ENCODE peak calls at places on chromosome 9, in eight cellular contexts. S is neural progenitor cell; N is CD4-positive, alpha-beta T cell; H is tibial nerve; D is GM20000; W is fibroblast of lung; F is ovary; L is CD8-positive, alpha-beta T cell. Y is an unnamed sample.

GRCh38 chr9:121294866-121295661 is 27.1 kb downstream of the GSN start:
- DNase-seq in L (no peak), W (no peak), N (no peak), H (peak; percentile 70), S (no peak), D (no peak), F (peak; percentile 75), Y (no peak)

GRCh38 chr9:135608294-135608998 is 30.9 kb downstream of the GLT6D1 start:
- DNase-seq in W (no peak), F (no peak), N (no peak), L (no peak), D (no peak), S (no peak), H (no peak), Y (peak; percentile 53)

GRCh38 chr9:127344373-127344995 is 52.5 kb upstream of the SLC2A8 start:
- DNase-seq in L (no peak), S (no peak), N (no peak), D (no peak), W (peak; percentile 47), F (no peak), H (no peak), Y (peak; percentile 29)

GRCh38 chr9:630817-631216 is 210.7 kb upstream of the DMRT1 start:
- DNase-seq in F (no peak), H (no peak), S (no peak), W (no peak), N (no peak), D (no peak), L (no peak), Y (no peak)

GRCh38 chr9:134396258-134396742 is 70.0 kb downstream of the RXRA start:
- DNase-seq in L (no peak), W (no peak), S (no peak), H (no peak), D (peak; percentile 70), N (peak; percentile 22), F (no peak), Y (no peak)

GRCh38 chr9:113772121-113772885 is 103.8 kb upstream of the ZNF618 start:
- DNase-seq in N (no peak), H (peak; percentile 25), S (no peak), W (peak; percentile 75), D (no peak), F (no peak), L (no peak), Y (no peak)

GRCh38 chr9:7171461-7171860 is 413.7 kb downstream of the KDM4C start:
- DNase-seq in N (no peak), H (no peak), L (no peak), D (no peak), S (no peak), W (no peak), F (no peak), Y (no peak)

GRCh38 chr9:111621895-111622480 is 9.1 kb upstream of the DNAJC25 start:
- DNase-seq in S (peak; percentile 19), L (peak; percentile 14), F (no peak), D (peak; percentile 68), W (peak; percentile 20), N (no peak), H (peak; percentile 47), Y (no peak)

GRCh38 chr9:121736964-121737462 is 85.6 kb downstream of the DAB2IP start:
- DNase-seq in S (peak; percentile 45), W (no peak), H (peak; percentile 45), N (no peak), D (no peak), F (no peak), L (no peak), Y (no peak)

GRCh38 chr9:79868532-79869189 is 296.9 kb downstream of the TLE4 start:
- DNase-seq in W (no peak), N (no peak), L (no peak), S (no peak), H (no peak), D (no peak), F (no peak), Y (no peak)

GRCh38 chr9:137454145-137454505 is 5.0 kb downstream of the NSMF start:
- DNase-seq in F (peak; percentile 49), D (peak; percentile 81), S (peak; percentile 85), L (no peak), H (no peak), N (peak; percentile 27), W (no peak), Y (no peak)

GRCh38 chr9:109331353-109331752 is 10.5 kb upstream of the EPB41L4B start:
- DNase-seq in L (no peak), W (peak; percentile 42), H (no peak), F (peak; percentile 57), D (no peak), N (no peak), S (no peak), Y (no peak)

GRCh38 chr9:133714606-133715294 is 23.4 kb downstream of the SARDH start:
- DNase-seq in F (peak; percentile 88), W (peak; percentile 82), N (no peak), D (no peak), S (no peak), L (no peak), H (peak; percentile 17), Y (no peak)

GRCh38 chr9:78325343-78325742 is 28.4 kb downstream of the PSAT1 start:
- DNase-seq in S (no peak), L (no peak), D (no peak), F (peak; percentile 54), N (no peak), H (no peak), W (peak; percentile 55), Y (no peak)

GRCh38 chr9:73269430-73270101 is 117.9 kb downstream of the ANXA1 start:
- DNase-seq in D (peak; percentile 1), H (no peak), N (no peak), W (peak; percentile 39), S (peak; percentile 30), F (no peak), L (no peak), Y (no peak)

GRCh38 chr9:113657765-113658564 is 194.4 kb downstream of the RGS3 start:
- DNase-seq in L (peak; percentile 61), S (peak; percentile 90), W (peak; percentile 70), F (peak; percentile 75), D (peak; percentile 84), H (peak; percentile 89), N (peak; percentile 76), Y (peak; percentile 87)

GRCh38 chr9:133188006-133188842 is 20.8 kb downstream of the OBP2B start:
- DNase-seq in N (no peak), S (peak; percentile 61), L (no peak), H (no peak), F (no peak), W (no peak), D (peak; percentile 33), Y (no peak)

DNA sequence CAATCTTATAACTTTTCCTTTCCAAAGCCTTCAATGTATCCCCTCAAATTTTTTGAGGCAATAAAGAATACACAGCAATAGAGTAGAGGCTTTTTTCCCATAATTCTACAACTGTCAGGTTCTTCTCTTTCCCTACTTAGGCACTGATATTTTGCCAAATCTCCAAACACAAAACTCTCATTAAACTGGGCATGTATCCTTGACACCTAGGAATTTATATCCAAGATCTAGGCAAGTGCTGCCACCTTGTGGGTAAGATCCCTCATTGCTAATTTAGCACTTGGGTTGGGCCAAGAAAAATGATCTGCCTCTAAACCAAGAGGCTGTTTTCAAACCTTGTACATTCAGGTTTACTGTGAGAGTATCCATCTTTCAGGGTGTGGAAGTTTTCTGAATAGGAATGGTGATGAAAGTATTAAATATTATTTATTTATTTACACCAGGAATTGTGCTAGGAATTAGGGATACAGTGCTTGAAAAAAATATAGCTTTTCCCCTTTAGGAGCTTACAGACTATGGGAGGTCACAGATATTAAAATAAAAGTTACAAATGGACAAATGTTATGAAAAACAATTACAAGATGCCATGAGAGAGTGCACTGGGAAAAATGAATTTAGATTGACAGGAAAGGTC is 17.6 kb downstream of the TSTD2 start:
- DNase-seq in W (peak; percentile 49), S (peak; percentile 72), F (peak; percentile 42), D (peak; percentile 59), N (peak; percentile 44), H (peak; percentile 88), L (peak; percentile 39), Y (no peak)
- TF ChIP-seq CTCF in W (peak; percentile 82), S (peak; percentile 91), F (peak; percentile 88), D (peak; percentile 24), N (peak; percentile 83), H (peak; percentile 78), L (peak; percentile 97), Y (peak; percentile 91)

DNA sequence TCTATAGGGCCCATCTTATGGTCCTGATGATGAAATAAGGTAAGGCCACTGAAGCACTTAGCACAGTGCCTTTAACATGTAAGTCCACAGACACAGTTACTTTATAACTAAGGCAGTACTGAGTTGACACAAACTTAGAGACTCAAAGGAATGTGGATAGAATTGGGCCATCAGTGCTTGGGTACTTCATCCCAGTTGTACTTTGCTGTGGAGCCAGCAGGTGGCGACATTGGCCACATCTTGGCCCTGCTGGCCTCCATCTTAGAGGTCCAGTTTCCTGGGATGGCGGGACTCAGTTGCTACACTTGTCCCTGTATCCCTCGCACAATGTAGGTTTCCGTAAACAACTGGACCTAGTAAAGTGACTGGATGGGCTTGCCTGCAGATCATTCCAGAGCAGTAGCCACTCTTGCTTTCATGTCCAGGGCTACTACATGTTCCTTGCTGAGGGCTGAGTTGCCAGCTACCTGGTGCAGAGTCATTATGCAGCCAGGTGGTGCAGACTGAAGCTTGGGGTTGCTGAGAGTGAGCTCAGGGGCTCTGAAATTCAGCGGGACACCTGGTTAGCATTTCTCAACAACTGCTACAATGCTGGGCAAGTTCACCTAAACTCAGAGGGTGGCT is 10.6 kb downstream of the MTAP start:
- DNase-seq in D (peak; percentile 68), F (peak; percentile 30), S (peak; percentile 74), W (peak; percentile 65), L (peak; percentile 45), H (peak; percentile 65), N (peak; percentile 57), Y (no peak)
- TF ChIP-seq CTCF in D (peak; percentile 81), F (peak; percentile 53), S (peak; percentile 80), W (peak; percentile 88), L (peak; percentile 66), H (peak; percentile 80), N (peak; percentile 84), Y (peak; percentile 87)

GRCh38 chr9:130053504-130054427 is at the start of gene GPR107:
- DNase-seq in D (peak; percentile 89), N (peak; percentile 62), H (peak; percentile 65), F (peak; percentile 74), L (peak; percentile 64), W (peak; percentile 69), S (peak; percentile 89), Y (peak; percentile 80)
- TF ChIP-seq CTCF in D (no peak), N (no peak), H (peak; percentile 5), F (no peak), L (no peak), W (no peak), S (no peak), Y (no peak)

DNA sequence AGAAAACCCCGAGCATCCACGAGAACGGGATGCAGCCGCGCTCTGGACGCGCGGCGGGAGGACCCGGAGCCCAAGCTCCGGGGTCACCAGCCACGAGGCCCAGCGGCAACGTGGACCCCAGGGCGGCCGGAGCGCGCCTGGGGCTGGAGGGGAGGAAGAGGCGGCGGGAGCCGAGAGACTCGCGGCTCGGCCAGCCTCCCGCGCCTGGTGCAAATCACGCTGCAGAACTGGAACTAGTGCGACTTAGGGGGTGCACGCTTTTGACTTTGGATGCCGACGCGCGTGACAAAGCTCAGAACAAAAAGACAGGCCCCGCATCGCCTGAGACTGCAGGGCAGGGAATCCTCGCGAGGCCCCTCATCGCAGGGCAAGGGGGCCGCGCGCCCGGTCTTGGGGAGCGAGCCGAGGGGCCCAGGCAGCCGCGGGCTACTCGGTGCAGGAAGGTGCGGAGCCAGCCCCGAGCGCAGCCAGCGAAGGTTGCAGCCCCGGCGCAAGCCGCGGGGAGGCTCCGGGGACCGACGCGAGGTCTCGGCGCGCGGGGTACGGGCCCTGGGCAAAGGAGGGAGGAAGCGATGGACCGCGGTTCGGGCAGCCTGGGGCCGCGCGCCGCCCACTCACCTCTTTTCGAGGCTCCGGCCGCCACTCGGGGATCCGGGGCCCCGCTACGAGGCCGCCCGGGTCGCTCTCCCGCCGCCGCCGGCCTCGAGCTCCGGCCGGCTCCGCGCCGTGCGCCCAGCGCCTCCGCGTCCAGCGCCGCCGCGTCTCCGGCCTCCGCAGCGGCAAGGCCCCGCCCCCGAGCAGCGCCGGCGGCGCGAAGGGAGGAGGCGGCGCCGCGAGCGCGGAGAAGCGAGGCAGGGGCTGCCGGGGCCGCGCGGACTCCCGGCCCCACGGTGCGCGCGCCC is at the start of gene GOLM1:
- DNase-seq in S (peak; percentile 89), H (no peak), W (peak; percentile 70), F (peak; percentile 34), L (no peak), D (peak; percentile 87), N (no peak), Y (peak; percentile 78)
- TF ChIP-seq CTCF in S (peak; percentile 7), H (no peak), W (peak; percentile 10), F (peak; percentile 28), L (no peak), D (no peak), N (no peak), Y (peak; percentile 39)

Y was measured in type B pancreatic cell.